ENCODE peak calls at places on chromosome 16, in seven cellular contexts. K is testis; M is activated naive CD8-positive, alpha-beta T cell treated with anti-CD3 and anti-CD28 coated beads, Interleukin-2, amount 50 U/mL, for 24 hours; O is T-helper 1 cell; R is stimulated activated CD4-positive, alpha-beta T cell treated with anti-CD3 and anti-CD28 coated beads, Interleukin-1b, Interleukin-23, amount 100 ng/mL, for 4 hours; J is kidney glomerular epithelial cell; Y is T-cell. Z is an unnamed sample.

GRCh38 chr16:23333034-23333579 is 31.0 kb downstream of the SCNN1B start:
- DNase-seq in R (no peak), O (no peak), Y (no peak), K (no peak), J (no peak), M (no peak), Z (no peak)

GRCh38 chr16:11095935-11096334 is 151.6 kb downstream of the CLEC16A start:
- DNase-seq in J (no peak), Y (no peak), K (no peak), R (no peak), O (no peak), M (no peak), Z (no peak)

GRCh38 chr16:67555795-67556212 is 6.5 kb upstream of the CTCF start:
- DNase-seq in R (no peak), M (no peak), K (no peak), O (no peak), J (peak; percentile 50), Y (no peak), Z (peak; percentile 15)

GRCh38 chr16:68991075-68991474 is 114.4 kb upstream of the HAS3 start:
- DNase-seq in M (no peak), O (no peak), K (no peak), R (no peak), J (no peak), Y (no peak), Z (no peak)

GRCh38 chr16:29975134-29975538 is 1.5 kb downstream of the TAOK2 start:
- DNase-seq in K (no peak), J (no peak), R (no peak), O (no peak), M (no peak), Y (no peak), Z (no peak)

GRCh38 chr16:7508656-7509055 is 176.0 kb downstream of the RBFOX1 start:
- DNase-seq in R (no peak), M (no peak), Y (no peak), K (no peak), O (no peak), J (no peak), Z (no peak)

GRCh38 chr16:88619859-88620655 is 18.3 kb upstream of the IL17C start:
- DNase-seq in O (peak; percentile 70), M (peak; percentile 44), R (peak; percentile 38), K (no peak), J (no peak), Y (peak; percentile 76), Z (no peak)

GRCh38 chr16:11232852-11233726 is 22.9 kb downstream of the SOCS1 start:
- DNase-seq in M (peak; percentile 90), Y (peak; percentile 87), O (peak; percentile 80), R (peak; percentile 82), K (no peak), J (no peak), Z (peak; percentile 96)

GRCh38 chr16:29862383-29862883 is 593 bp downstream of the CDIPT start:
- DNase-seq in R (no peak), K (peak; percentile 76), M (no peak), J (peak; percentile 18), Y (no peak), O (no peak), Z (no peak)

GRCh38 chr16:89330177-89330856 is 112.8 kb downstream of the ZNF778 start:
- DNase-seq in Y (peak; percentile 34), K (no peak), J (peak; percentile 69), O (peak; percentile 27), R (no peak), M (no peak), Z (no peak)

GRCh38 chr16:67244387-67245188 is 2.7 kb downstream of the FHOD1 start:
- DNase-seq in K (peak; percentile 56), O (peak; percentile 74), J (peak; percentile 30), M (peak; percentile 81), R (peak; percentile 64), Y (peak; percentile 65), Z (peak; percentile 86)

GRCh38 chr16:13186813-13187212 is 285.4 kb downstream of the SHISA9 start:
- DNase-seq in O (no peak), J (no peak), M (no peak), R (no peak), Y (no peak), K (no peak), Z (no peak)

GRCh38 chr16:96935-97381 is 18.9 kb downstream of the MPG start:
- DNase-seq in K (peak; percentile 94), J (peak; percentile 72), O (peak; percentile 83), R (peak; percentile 83), Y (peak; percentile 81), M (peak; percentile 92), Z (peak; percentile 66)